ENCODE peak calls at places on chromosomes 11 and 22, in nine cellular contexts. N is neuronal stem cell, T is HCT116, H is fibroblast of lung, E is left ventricle myocardium inferior, Z is psoas muscle, D is cardiac fibroblast, U is pancreas, S is uterus. V is an unnamed sample.

GRCh38 chr22:41382098-41382578 is 396 bp downstream of the TEF start:
- DNase-seq in N (no peak), T (no peak), H (no peak), E (peak), Z (peak), D (peak), U (no peak), S (peak), V (no peak)

GRCh38 chr11:78651923-78652602 is 77.4 kb upstream of the NARS2 start:
- DNase-seq in N (no peak), T (no peak), H (no peak), E (no peak), Z (no peak), D (no peak), U (no peak), S (no peak), V (no peak)

GRCh38 chr11:102240502-102240901 is 76.8 kb upstream of the BIRC3 start:
- DNase-seq in N (no peak), T (no peak), H (peak), E (no peak), Z (no peak), D (peak), U (no peak), S (no peak), V (no peak)

GRCh38 chr11:128021304-128022006 is 565.9 kb downstream of the ETS1 start:
- DNase-seq in N (peak), T (no peak), H (peak), E (no peak), Z (no peak), D (peak), U (no peak), S (no peak), V (no peak)

GRCh38 chr11:32586576-32587190 is 3.1 kb downstream of the EIF3M start:
- DNase-seq in N (no peak), T (peak), H (peak), E (no peak), Z (no peak), D (peak), U (no peak), S (no peak), V (no peak)

GRCh38 chr22:45271667-45272188 is 13.0 kb upstream of the UPK3A start:
- DNase-seq in N (no peak), T (no peak), H (no peak), E (peak), Z (peak), D (peak), U (no peak), S (peak), V (no peak)

GRCh38 chr22:36192601-36193000 is 9.0 kb downstream of the APOL4 start:
- DNase-seq in N (no peak), T (no peak), H (peak), E (no peak), Z (no peak), D (peak), U (no peak), S (no peak), V (no peak)

GRCh38 chr11:85626496-85626895 is 648 bp downstream of the DLG2 start:
- DNase-seq in N (no peak), T (no peak), H (no peak), E (no peak), Z (no peak), D (no peak), U (peak), S (no peak), V (no peak)

GRCh38 chr11:78069465-78069864 is 5.8 kb downstream of the THRSP start:
- DNase-seq in N (no peak), T (no peak), H (no peak), E (no peak), Z (no peak), D (no peak), U (no peak), S (no peak), V (no peak)

GRCh38 chr22:49724030-49724892 is 103.4 kb downstream of the BRD1 start:
- DNase-seq in N (no peak), T (no peak), H (no peak), E (no peak), Z (no peak), D (no peak), U (no peak), S (no peak), V (no peak)

GRCh38 chr11:64247729-64248531 is 1.2 kb upstream of the PPP1R14B start:
- DNase-seq in N (no peak), T (no peak), H (no peak), E (no peak), Z (no peak), D (no peak), U (no peak), S (no peak), V (no peak)

GRCh38 chr11:19225599-19225998 is 15.1 kb downstream of the E2F8 start:
- DNase-seq in N (no peak), T (no peak), H (no peak), E (no peak), Z (no peak), D (no peak), U (no peak), S (no peak), V (no peak)

GRCh38 chr11:43944761-43945311 is 2.4 kb downstream of the C11orf96 start:
- DNase-seq in N (no peak), T (no peak), H (no peak), E (peak), Z (peak), D (peak), U (peak), S (peak), V (no peak)

GRCh38 chr11:132540586-132540985 is 991.7 kb downstream of the OPCML start:
- DNase-seq in N (no peak), T (no peak), H (peak), E (no peak), Z (no peak), D (no peak), U (no peak), S (no peak), V (no peak)

GRCh38 chr11:64358907-64359711 is at the start of gene RPS6KA4:
- DNase-seq in N (peak), T (no peak), H (peak), E (peak), Z (peak), D (peak), U (peak), S (peak), V (no peak)

GRCh38 chr22:11066458-11067285 is 4461.3 kb upstream of the OR11H1 start:
- DNase-seq in N (no peak), T (no peak), H (no peak), E (no peak), Z (no peak), D (no peak), U (no peak), S (no peak), V (no peak)

GRCh38 chr11:44047298-44047697 is 483 bp upstream of the ACCSL start:
- DNase-seq in N (no peak), T (no peak), H (no peak), E (no peak), Z (no peak), D (no peak), U (no peak), S (no peak), V (no peak)

GRCh38 chr22:22049684-22050083 is 67.1 kb upstream of the TOP3B start:
- DNase-seq in N (no peak), T (no peak), H (no peak), E (no peak), Z (no peak), D (no peak), U (no peak), S (no peak), V (no peak)

GRCh38 chr11:37525336-37525735 is 927.3 kb upstream of the RAG2 start:
- DNase-seq in N (no peak), T (no peak), H (no peak), E (no peak), Z (no peak), D (peak), U (no peak), S (no peak), V (no peak)

GRCh38 chr11:57640068-57640800 is 9.5 kb downstream of the YPEL4 start:
- DNase-seq in N (no peak), T (no peak), H (no peak), E (no peak), Z (no peak), D (no peak), U (no peak), S (no peak), V (no peak)
- H3K4me3 ChIP-seq in N (peak), T (no peak), H (peak), E (peak), Z (peak), D (peak), U (peak), S (no peak), V (peak)

GRCh38 chr11:65811764-65812475 is 21.8 kb upstream of the SNX32 start:
- DNase-seq in N (no peak), T (no peak), H (no peak), E (no peak), Z (no peak), D (peak), U (no peak), S (no peak), V (no peak)
- H3K4me3 ChIP-seq in N (no peak), T (no peak), H (no peak), E (no peak), Z (no peak), D (no peak), U (no peak), S (no peak), V (no peak)

DNA sequence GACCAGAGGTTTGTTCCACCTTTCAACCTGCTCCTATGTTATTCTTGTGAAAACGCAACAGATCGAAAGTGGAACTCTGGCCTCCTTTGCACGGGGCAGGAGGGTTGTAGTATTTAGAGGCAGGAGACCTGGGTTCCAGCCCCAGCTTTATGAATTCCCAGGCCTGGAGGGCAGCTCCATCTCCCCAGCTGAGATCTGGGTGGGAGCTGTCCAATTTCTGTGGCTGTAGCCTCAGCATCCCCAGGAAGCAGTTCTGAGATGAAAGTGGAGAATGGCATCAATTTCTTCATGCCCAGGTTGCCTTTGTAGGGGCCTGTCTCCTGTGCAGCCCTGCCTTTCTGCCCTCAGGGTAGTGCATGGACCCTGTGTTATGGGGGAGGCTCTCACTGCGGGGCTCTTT is 4.1 kb downstream of the FADS2 start:
- DNase-seq in N (no peak), T (no peak), H (no peak), E (no peak), Z (no peak), D (no peak), U (no peak), S (no peak), V (no peak)
- H3K4me3 ChIP-seq in N (no peak), T (no peak), H (no peak), E (no peak), Z (no peak), D (no peak), U (no peak), S (no peak), V (no peak)

DNA sequence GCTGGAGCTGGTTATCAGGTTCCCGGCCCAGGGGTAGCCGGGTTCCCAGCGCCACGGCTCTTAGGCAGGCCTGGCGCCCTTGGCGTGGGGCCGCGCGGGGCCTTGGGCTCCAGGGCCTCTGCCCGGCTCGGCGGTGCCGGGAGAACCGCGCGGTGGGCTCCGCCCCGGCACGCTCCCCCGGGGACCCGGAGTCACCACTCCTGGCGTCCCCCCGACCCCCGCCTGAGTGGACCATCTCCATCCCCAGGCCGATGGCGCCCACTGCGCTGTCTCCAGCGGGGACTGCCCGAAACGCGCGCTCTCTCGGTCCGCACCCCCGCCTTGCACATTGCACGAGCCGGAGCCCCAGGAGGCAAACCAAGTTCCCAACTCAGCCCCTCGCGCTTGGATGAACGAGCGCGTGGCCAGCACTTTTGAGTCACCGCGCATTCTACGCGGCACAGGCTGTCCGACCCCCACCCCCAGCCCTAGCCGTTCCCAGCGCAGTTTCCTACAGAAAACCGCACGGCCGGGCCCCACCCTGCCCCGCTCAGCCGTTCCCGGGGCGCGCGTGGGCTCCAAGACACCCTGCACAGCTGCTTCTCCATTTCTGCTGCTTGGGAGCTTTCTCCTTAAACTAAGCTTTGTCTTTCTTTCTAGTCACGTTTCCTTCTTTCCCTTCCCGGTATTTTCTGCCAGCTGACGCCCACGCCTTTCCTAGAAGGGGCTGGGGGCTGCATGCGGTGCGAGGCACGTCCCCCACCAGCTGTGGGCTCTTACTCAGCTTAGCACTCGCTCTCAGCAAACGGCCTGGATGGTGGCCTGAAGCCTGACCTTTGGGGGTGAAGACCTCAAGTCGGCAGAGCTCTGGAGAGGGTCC is 650 bp upstream of the CHID1 start:
- DNase-seq in N (no peak), T (no peak), H (peak), E (peak), Z (peak), D (peak), U (no peak), S (peak), V (no peak)
- H3K4me3 ChIP-seq in N (peak), T (peak), H (peak), E (peak), Z (peak), D (peak), U (peak), S (peak), V (peak)

GRCh38 chr11:134503596-134503995 is 91.6 kb upstream of the B3GAT1 start:
- DNase-seq in N (no peak), T (no peak), H (no peak), E (no peak), Z (no peak), D (no peak), U (no peak), S (no peak), V (no peak)
- H3K4me3 ChIP-seq in N (no peak), T (no peak), H (no peak), E (no peak), Z (no peak), D (no peak), U (no peak), S (no peak), V (no peak)

DNA sequence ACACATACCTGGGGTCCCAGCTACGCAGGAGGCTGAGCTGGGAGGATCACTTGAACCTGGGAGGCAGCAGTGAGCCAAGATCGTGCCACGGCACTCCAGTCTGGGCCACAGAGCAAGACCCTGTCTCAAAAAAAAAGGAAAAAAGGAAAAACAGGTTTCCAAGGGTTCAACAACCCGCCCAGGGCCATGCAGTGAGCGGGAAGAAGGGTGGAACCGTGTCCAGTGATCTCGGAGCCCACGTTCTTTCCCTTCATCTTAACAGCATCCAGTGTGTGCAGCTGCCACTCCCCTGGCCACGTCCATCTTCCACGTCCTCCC is 14.9 kb upstream of the LRP5 start:
- DNase-seq in N (no peak), T (no peak), H (no peak), E (no peak), Z (no peak), D (no peak), U (no peak), S (no peak), V (no peak)
- H3K4me3 ChIP-seq in N (no peak), T (no peak), H (no peak), E (peak), Z (no peak), D (no peak), U (peak), S (no peak), V (no peak)

GRCh38 chr11:34627197-34627596 is 6.3 kb downstream of the EHF start:
- DNase-seq in N (no peak), T (no peak), H (no peak), E (no peak), Z (no peak), D (no peak), U (no peak), S (no peak), V (no peak)

GRCh38 chr11:34626393-34626792 is 5.5 kb downstream of the EHF start:
- DNase-seq in N (no peak), T (no peak), H (no peak), E (no peak), Z (no peak), D (no peak), U (no peak), S (no peak), V (no peak)

GRCh38 chr11:34624069-34624468 is 3.2 kb downstream of the EHF start:
- DNase-seq in N (no peak), T (no peak), H (no peak), E (no peak), Z (no peak), D (no peak), U (no peak), S (no peak), V (no peak)

GRCh38 chr11:34623463-34623862 is 2.6 kb downstream of the EHF start:
- DNase-seq in N (no peak), T (no peak), H (no peak), E (no peak), Z (no peak), D (no peak), U (no peak), S (no peak), V (no peak)

GRCh38 chr11:34625576-34625975 is 4.7 kb downstream of the EHF start:
- DNase-seq in N (no peak), T (no peak), H (no peak), E (no peak), Z (no peak), D (no peak), U (no peak), S (no peak), V (no peak)
- H3K4me3 ChIP-seq in N (no peak), T (peak), H (no peak), E (no peak), Z (no peak), D (no peak), U (peak), S (no peak), V (no peak)

GRCh38 chr11:122478986-122479385 is 176.5 kb upstream of the UBASH3B start:
- DNase-seq in N (no peak), T (no peak), H (no peak), E (no peak), Z (no peak), D (no peak), U (no peak), S (no peak), V (no peak)
- H3K4me3 ChIP-seq in N (no peak), T (no peak), H (no peak), E (no peak), Z (no peak), D (no peak), U (no peak), S (no peak), V (no peak)

GRCh38 chr11:26992031-26992541 is 1.8 kb upstream of the FIBIN start:
- DNase-seq in N (no peak), T (no peak), H (peak), E (no peak), Z (no peak), D (peak), U (no peak), S (no peak), V (peak)

GRCh38 chr11:26993965-26994446 is at the start of gene FIBIN:
- DNase-seq in N (no peak), T (no peak), H (peak), E (peak), Z (peak), D (peak), U (peak), S (peak), V (no peak)

GRCh38 chr11:26996056-26996455 is 2.1 kb downstream of the FIBIN start:
- DNase-seq in N (no peak), T (no peak), H (no peak), E (no peak), Z (no peak), D (peak), U (no peak), S (no peak), V (no peak)

DNA sequence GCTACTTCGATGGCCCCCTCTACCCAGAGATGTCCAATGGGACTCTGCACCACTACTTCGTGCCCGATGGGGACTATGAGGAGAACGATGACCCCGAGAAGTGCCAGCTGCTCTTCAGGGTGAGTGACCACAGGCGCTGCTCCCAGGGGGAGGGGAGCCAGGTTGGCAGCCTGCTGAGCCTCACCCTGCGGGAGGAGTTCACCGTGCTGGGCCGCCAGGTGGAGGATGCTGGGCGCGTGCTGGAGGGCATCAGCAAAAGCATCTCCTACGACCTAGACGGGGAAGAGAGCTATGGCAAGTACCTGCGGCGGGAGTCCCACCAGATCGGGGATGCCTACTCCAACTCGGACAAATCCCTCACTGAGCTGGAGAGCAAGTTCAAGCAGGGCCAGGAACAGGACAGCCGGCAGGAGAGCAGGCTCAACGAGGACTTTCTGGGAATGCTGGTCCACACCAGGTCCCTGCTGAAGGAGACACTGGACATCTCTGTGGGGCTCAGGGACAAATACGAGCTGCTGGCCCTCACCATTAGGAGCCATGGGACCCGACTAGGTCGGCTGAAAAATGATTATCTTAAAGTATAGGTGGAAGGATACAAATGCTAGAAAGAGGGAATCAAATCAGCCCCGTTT is 783 bp downstream of the FIBIN start:
- DNase-seq in N (no peak), T (no peak), H (no peak), E (no peak), Z (peak), D (no peak), U (peak), S (peak), V (no peak)
- H3K4me3 ChIP-seq in N (no peak), T (no peak), H (peak), E (peak), Z (peak), D (peak), U (peak), S (peak), V (peak)

DNA sequence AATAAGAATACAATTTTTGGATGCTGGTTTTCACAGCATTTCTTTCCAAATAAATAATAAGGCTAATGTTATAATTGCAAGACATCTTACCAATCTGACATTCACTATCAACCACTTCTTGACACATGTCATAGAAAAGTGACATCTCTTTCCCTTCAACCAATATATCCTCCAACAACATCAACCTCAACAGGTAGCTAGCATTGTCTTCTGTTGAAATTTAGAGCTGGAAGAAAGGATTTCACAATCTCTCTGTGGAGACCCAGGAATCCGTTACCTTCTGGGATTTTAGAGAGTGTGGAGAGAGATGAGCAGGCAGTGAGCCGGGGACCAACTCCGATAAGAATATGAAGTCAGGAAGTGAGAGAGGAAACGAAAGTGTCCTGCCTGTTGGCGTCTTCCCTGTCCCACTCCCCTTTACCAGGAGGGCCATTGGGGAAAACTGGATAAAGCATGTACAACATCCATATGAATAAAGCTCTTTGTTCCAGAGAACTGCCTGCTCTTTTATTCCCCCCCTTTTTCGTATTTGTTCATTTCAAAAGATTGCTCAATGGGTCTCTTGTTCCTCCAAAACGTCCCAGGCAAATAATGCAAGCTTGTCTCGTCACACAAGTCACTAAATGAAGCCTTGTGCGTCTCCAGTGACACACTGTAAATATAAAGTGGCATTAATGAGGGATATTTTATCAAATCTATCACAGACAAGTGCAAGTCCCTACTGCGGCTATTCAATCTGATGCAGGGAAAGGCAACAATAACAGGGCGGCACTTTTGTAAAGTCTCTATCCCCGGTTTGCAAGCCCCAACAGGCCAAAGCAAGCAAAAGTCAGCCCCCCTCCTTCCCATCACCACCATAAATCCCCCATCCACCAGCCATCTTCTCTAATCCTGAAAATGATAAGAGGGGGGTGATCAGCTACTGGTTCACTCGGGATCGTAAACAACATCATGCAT is 3.4 kb downstream of the CADM1 start:
- DNase-seq in N (peak), T (no peak), H (no peak), E (no peak), Z (no peak), D (no peak), U (no peak), S (no peak), V (no peak)
- H3K4me3 ChIP-seq in N (peak), T (no peak), H (no peak), E (peak), Z (no peak), D (no peak), U (no peak), S (no peak), V (no peak)

V was measured in skeletal muscle cell.